ENCODE peak calls at places on chromosomes 6 and 20, in nine cellular contexts. R, J, Z, T, U, D, M, G and W are unnamed samples.
A peak's percentile ranks its signal among the peaks of the same experiment; 100 is the strongest.

GRCh38 chr6:133991096-133991593 is 38.1 kb downstream of the TBPL1 start:
- DNase-seq in R (no peak), J (no peak), Z (no peak), T (no peak), U (no peak), D (no peak), M (no peak), G (no peak), W (no peak)

GRCh38 chr20:25532971-25533391 is 52.4 kb downstream of the NINL start:
- DNase-seq in R (no peak), J (no peak), Z (no peak), T (no peak), U (no peak), D (no peak), M (no peak), G (no peak), W (no peak)

GRCh38 chr6:2509746-2510145 is 241.0 kb downstream of the MYLK4 start:
- DNase-seq in R (no peak), J (no peak), Z (no peak), T (no peak), U (no peak), D (no peak), M (no peak), G (no peak), W (no peak)

GRCh38 chr6:35686873-35687557 is 1.7 kb downstream of the FKBP5 start:
- DNase-seq in R (no peak), J (no peak), Z (peak; percentile 36), T (no peak), U (no peak), D (no peak), M (no peak), G (no peak), W (no peak)

GRCh38 chr20:63568170-63568981 is 5.7 kb downstream of the HELZ2 start:
- DNase-seq in R (no peak), J (no peak), Z (no peak), T (no peak), U (no peak), D (no peak), M (no peak), G (no peak), W (no peak)

GRCh38 chr6:144595266-144595665 is 310.1 kb downstream of the UTRN start:
- DNase-seq in R (no peak), J (no peak), Z (no peak), T (no peak), U (no peak), D (no peak), M (no peak), G (no peak), W (no peak)

GRCh38 chr6:100435299-100435698 is 29.4 kb downstream of the SIM1 start:
- DNase-seq in R (no peak), J (no peak), Z (no peak), T (no peak), U (no peak), D (no peak), M (no peak), G (no peak), W (no peak)

GRCh38 chr6:54074109-54074508 is 37.1 kb upstream of the MLIP start:
- DNase-seq in R (no peak), J (no peak), Z (no peak), T (no peak), U (no peak), D (no peak), M (no peak), G (no peak), W (no peak)

GRCh38 chr6:28896505-28897392 is 27.0 kb downstream of the TRIM27 start:
- DNase-seq in R (peak; percentile 13), J (peak; percentile 48), Z (peak; percentile 61), T (no peak), U (peak; percentile 20), D (peak; percentile 32), M (peak; percentile 19), G (peak; percentile 41), W (no peak)

GRCh38 chr6:160069050-160069454 is 52.6 kb upstream of the SLC22A1 start:
- DNase-seq in R (no peak), J (peak; percentile 22), Z (no peak), T (no peak), U (no peak), D (no peak), M (no peak), G (no peak), W (no peak)

GRCh38 chr6:166977626-166978550 is 21.3 kb upstream of the CEP43 start:
- DNase-seq in R (no peak), J (no peak), Z (no peak), T (no peak), U (no peak), D (no peak), M (no peak), G (no peak), W (no peak)

GRCh38 chr6:155678361-155678760 is 222.7 kb upstream of the NOX3 start:
- DNase-seq in R (no peak), J (no peak), Z (no peak), T (no peak), U (no peak), D (no peak), M (no peak), G (no peak), W (no peak)

GRCh38 chr6:16688984-16689636 is 72.2 kb downstream of the ATXN1 start:
- DNase-seq in R (no peak), J (no peak), Z (no peak), T (no peak), U (no peak), D (no peak), M (no peak), G (no peak), W (no peak)

GRCh38 chr6:11085758-11086435 is 7.7 kb upstream of the SMIM13 start:
- DNase-seq in R (no peak), J (no peak), Z (no peak), T (no peak), U (no peak), D (no peak), M (no peak), G (no peak), W (no peak)

GRCh38 chr20:23656372-23656771 is 18.6 kb upstream of the CST3 start:
- DNase-seq in R (no peak), J (no peak), Z (no peak), T (no peak), U (no peak), D (no peak), M (no peak), G (no peak), W (no peak)

GRCh38 chr6:133132583-133132982 is 108.6 kb upstream of the EYA4 start:
- DNase-seq in R (no peak), J (no peak), Z (no peak), T (no peak), U (no peak), D (no peak), M (no peak), G (no peak), W (no peak)

GRCh38 chr20:50691585-50692552 is 527 bp upstream of the RIPOR3 start:
- DNase-seq in R (no peak), J (no peak), Z (no peak), T (no peak), U (no peak), D (no peak), M (no peak), G (no peak), W (no peak)

GRCh38 chr20:22339091-22339881 is 245.1 kb downstream of the FOXA2 start:
- DNase-seq in R (no peak), J (peak; percentile 18), Z (peak; percentile 15), T (no peak), U (no peak), D (peak; percentile 71), M (no peak), G (no peak), W (no peak)

GRCh38 chr20:44174996-44175766 is 11.8 kb downstream of the JPH2 start:
- DNase-seq in R (no peak), J (no peak), Z (no peak), T (no peak), U (no peak), D (no peak), M (no peak), G (no peak), W (no peak)